ENCODE peak calls at places on chromosomes 11 and 22, in nine cellular contexts. One of them, this sample, is unnamed.

GRCh38 chr11:65851811-65852507 is 6.0 kb downstream of the CFL1 start:
- DNase-seq in left ventricle myocardium inferior: no peak
- DNase-seq in GM10248: no peak
- DNase-seq in ureter: no peak
- DNase-seq in HCT116: no peak
- DNase-seq in germinal center: no peak
- DNase-seq in T-helper 9 cell: no peak
- DNase-seq in HepG2: no peak
- DNase-seq in tibial artery: peak
- DNase-seq in this sample: no peak

GRCh38 chr11:43418197-43418596 is 59.5 kb downstream of the TTC17 start:
- DNase-seq in left ventricle myocardium inferior: no peak
- DNase-seq in GM10248: no peak
- DNase-seq in ureter: no peak
- DNase-seq in HCT116: no peak
- DNase-seq in germinal center: no peak
- DNase-seq in T-helper 9 cell: no peak
- DNase-seq in HepG2: no peak
- DNase-seq in tibial artery: no peak
- DNase-seq in this sample: no peak

GRCh38 chr11:19380375-19380774 is 139.6 kb upstream of the E2F8 start:
- DNase-seq in left ventricle myocardium inferior: no peak
- DNase-seq in GM10248: no peak
- DNase-seq in ureter: no peak
- DNase-seq in HCT116: peak
- DNase-seq in germinal center: no peak
- DNase-seq in T-helper 9 cell: no peak
- DNase-seq in HepG2: no peak
- DNase-seq in tibial artery: no peak
- DNase-seq in this sample: no peak

GRCh38 chr11:123328281-123328680 is 101.8 kb upstream of the GRAMD1B start:
- DNase-seq in left ventricle myocardium inferior: no peak
- DNase-seq in GM10248: no peak
- DNase-seq in ureter: no peak
- DNase-seq in HCT116: no peak
- DNase-seq in germinal center: no peak
- DNase-seq in T-helper 9 cell: no peak
- DNase-seq in HepG2: no peak
- DNase-seq in tibial artery: no peak
- DNase-seq in this sample: no peak

GRCh38 chr11:64619811-64620285 is 28.8 kb downstream of the SLC22A12 start:
- DNase-seq in left ventricle myocardium inferior: no peak
- DNase-seq in GM10248: no peak
- DNase-seq in ureter: peak
- DNase-seq in HCT116: peak
- DNase-seq in germinal center: no peak
- DNase-seq in T-helper 9 cell: no peak
- DNase-seq in HepG2: peak
- DNase-seq in tibial artery: no peak
- DNase-seq in this sample: no peak

GRCh38 chr11:75722669-75723042 is 5.0 kb downstream of the MOGAT2 start:
- DNase-seq in left ventricle myocardium inferior: no peak
- DNase-seq in GM10248: no peak
- DNase-seq in ureter: no peak
- DNase-seq in HCT116: no peak
- DNase-seq in germinal center: no peak
- DNase-seq in T-helper 9 cell: no peak
- DNase-seq in HepG2: no peak
- DNase-seq in tibial artery: no peak
- DNase-seq in this sample: no peak

GRCh38 chr22:40341604-40342003 is 4.7 kb upstream of the ADSL start:
- DNase-seq in left ventricle myocardium inferior: no peak
- DNase-seq in GM10248: no peak
- DNase-seq in ureter: no peak
- DNase-seq in HCT116: no peak
- DNase-seq in germinal center: no peak
- DNase-seq in T-helper 9 cell: no peak
- DNase-seq in HepG2: no peak
- DNase-seq in tibial artery: no peak
- DNase-seq in this sample: no peak

GRCh38 chr11:69101792-69102152 is 53.0 kb downstream of the TPCN2 start:
- DNase-seq in left ventricle myocardium inferior: no peak
- DNase-seq in GM10248: peak
- DNase-seq in ureter: no peak
- DNase-seq in HCT116: no peak
- DNase-seq in germinal center: no peak
- DNase-seq in T-helper 9 cell: no peak
- DNase-seq in HepG2: no peak
- DNase-seq in tibial artery: no peak
- DNase-seq in this sample: no peak

GRCh38 chr11:69891421-69892236 is 72.4 kb upstream of the FGF3 start:
- DNase-seq in left ventricle myocardium inferior: no peak
- DNase-seq in GM10248: no peak
- DNase-seq in ureter: no peak
- DNase-seq in HCT116: no peak
- DNase-seq in germinal center: no peak
- DNase-seq in T-helper 9 cell: no peak
- DNase-seq in HepG2: peak
- DNase-seq in tibial artery: no peak
- DNase-seq in this sample: no peak

GRCh38 chr11:75768909-75769771 is 562 bp downstream of the DGAT2 start:
- DNase-seq in left ventricle myocardium inferior: no peak
- DNase-seq in GM10248: no peak
- DNase-seq in ureter: no peak
- DNase-seq in HCT116: no peak
- DNase-seq in germinal center: peak
- DNase-seq in T-helper 9 cell: no peak
- DNase-seq in HepG2: no peak
- DNase-seq in tibial artery: peak
- DNase-seq in this sample: no peak

GRCh38 chr11:13942908-13943505 is 19.5 kb upstream of the SPON1 start:
- DNase-seq in left ventricle myocardium inferior: no peak
- DNase-seq in GM10248: no peak
- DNase-seq in ureter: no peak
- DNase-seq in HCT116: peak
- DNase-seq in germinal center: no peak
- DNase-seq in T-helper 9 cell: no peak
- DNase-seq in HepG2: no peak
- DNase-seq in tibial artery: no peak
- DNase-seq in this sample: no peak

GRCh38 chr22:39314251-39314971 is 5.0 kb downstream of the RPL3 start:
- DNase-seq in left ventricle myocardium inferior: no peak
- DNase-seq in GM10248: no peak
- DNase-seq in ureter: no peak
- DNase-seq in HCT116: no peak
- DNase-seq in germinal center: no peak
- DNase-seq in T-helper 9 cell: no peak
- DNase-seq in HepG2: no peak
- DNase-seq in tibial artery: no peak
- DNase-seq in this sample: no peak

GRCh38 chr11:102410382-102410784 is 42.2 kb downstream of the TMEM123 start:
- DNase-seq in left ventricle myocardium inferior: no peak
- DNase-seq in GM10248: no peak
- DNase-seq in ureter: no peak
- DNase-seq in HCT116: no peak
- DNase-seq in germinal center: no peak
- DNase-seq in T-helper 9 cell: no peak
- DNase-seq in HepG2: no peak
- DNase-seq in tibial artery: no peak
- DNase-seq in this sample: no peak

GRCh38 chr11:125903753-125904659 is at the start of gene DDX25:
- DNase-seq in left ventricle myocardium inferior: no peak
- DNase-seq in GM10248: no peak
- DNase-seq in ureter: no peak
- DNase-seq in HCT116: no peak
- DNase-seq in germinal center: peak
- DNase-seq in T-helper 9 cell: no peak
- DNase-seq in HepG2: no peak
- DNase-seq in tibial artery: no peak
- DNase-seq in this sample: no peak

GRCh38 chr11:116836648-116837023 is 786 bp downstream of the APOA1 start:
- DNase-seq in left ventricle myocardium inferior: no peak
- DNase-seq in GM10248: no peak
- DNase-seq in ureter: no peak
- DNase-seq in HCT116: no peak
- DNase-seq in germinal center: no peak
- DNase-seq in T-helper 9 cell: no peak
- DNase-seq in HepG2: no peak
- DNase-seq in tibial artery: no peak
- DNase-seq in this sample: no peak

GRCh38 chr22:45671783-45672563 is at the start of gene ATXN10:
- DNase-seq in left ventricle myocardium inferior: peak
- DNase-seq in GM10248: peak
- DNase-seq in ureter: peak
- DNase-seq in HCT116: no peak
- DNase-seq in germinal center: peak
- DNase-seq in T-helper 9 cell: peak
- DNase-seq in HepG2: peak
- DNase-seq in tibial artery: peak
- DNase-seq in this sample: peak

GRCh38 chr22:25736378-25737011 is 5.5 kb upstream of the MYO18B start:
- DNase-seq in left ventricle myocardium inferior: no peak
- DNase-seq in GM10248: no peak
- DNase-seq in ureter: no peak
- DNase-seq in HCT116: no peak
- DNase-seq in germinal center: no peak
- DNase-seq in T-helper 9 cell: no peak
- DNase-seq in HepG2: no peak
- DNase-seq in tibial artery: no peak
- DNase-seq in this sample: no peak